ENCODE peak calls at places on chromosome 11, in nine cellular contexts. One of them, this sample, is unnamed.

GRCh38 chr11:110629594-110629993 is 82.6 kb downstream of the ARHGAP20 start:
- DNase-seq in fibroblast of pulmonary artery: no peak
- DNase-seq in fibroblast of the aortic adventitia: no peak
- DNase-seq in cardiac fibroblast: no peak
- DNase-seq in thoracic aorta: no peak
- DNase-seq in BE2C: no peak
- DNase-seq in GM06990: no peak
- DNase-seq in BJ: no peak
- DNase-seq in cardiac muscle cell: no peak
- DNase-seq in this sample: no peak

GRCh38 chr11:120235024-120235628 is 4.8 kb upstream of the POU2F3 start:
- DNase-seq in fibroblast of pulmonary artery: peak; percentile 68
- DNase-seq in fibroblast of the aortic adventitia: peak; percentile 56
- DNase-seq in cardiac fibroblast: peak; percentile 66
- DNase-seq in thoracic aorta: no peak
- DNase-seq in BE2C: peak; percentile 82
- DNase-seq in GM06990: peak; percentile 69
- DNase-seq in BJ: no peak
- DNase-seq in cardiac muscle cell: peak; percentile 82
- DNase-seq in this sample: peak; percentile 83

GRCh38 chr11:4957396-4957795 is 1.9 kb upstream of the OR51A2 start:
- DNase-seq in fibroblast of pulmonary artery: no peak
- DNase-seq in fibroblast of the aortic adventitia: no peak
- DNase-seq in cardiac fibroblast: no peak
- DNase-seq in thoracic aorta: no peak
- DNase-seq in BE2C: no peak
- DNase-seq in GM06990: no peak
- DNase-seq in BJ: no peak
- DNase-seq in cardiac muscle cell: no peak
- DNase-seq in this sample: no peak

GRCh38 chr11:72389116-72389515 is 45.2 kb downstream of the CLPB start:
- DNase-seq in fibroblast of pulmonary artery: no peak
- DNase-seq in fibroblast of the aortic adventitia: no peak
- DNase-seq in cardiac fibroblast: no peak
- DNase-seq in thoracic aorta: no peak
- DNase-seq in BE2C: no peak
- DNase-seq in GM06990: no peak
- DNase-seq in BJ: no peak
- DNase-seq in cardiac muscle cell: no peak
- DNase-seq in this sample: no peak

GRCh38 chr11:109486129-109486528 is 64.1 kb downstream of the C11orf87 start:
- DNase-seq in fibroblast of pulmonary artery: no peak
- DNase-seq in fibroblast of the aortic adventitia: no peak
- DNase-seq in cardiac fibroblast: no peak
- DNase-seq in thoracic aorta: no peak
- DNase-seq in BE2C: no peak
- DNase-seq in GM06990: no peak
- DNase-seq in BJ: no peak
- DNase-seq in cardiac muscle cell: no peak
- DNase-seq in this sample: no peak

GRCh38 chr11:134404485-134405341 is 7.3 kb downstream of the B3GAT1 start:
- DNase-seq in fibroblast of pulmonary artery: no peak
- DNase-seq in fibroblast of the aortic adventitia: no peak
- DNase-seq in cardiac fibroblast: no peak
- DNase-seq in thoracic aorta: no peak
- DNase-seq in BE2C: no peak
- DNase-seq in GM06990: no peak
- DNase-seq in BJ: no peak
- DNase-seq in cardiac muscle cell: no peak
- DNase-seq in this sample: no peak

GRCh38 chr11:27447288-27447914 is 25.2 kb downstream of the LGR4 start:
- DNase-seq in fibroblast of pulmonary artery: peak; percentile 61
- DNase-seq in fibroblast of the aortic adventitia: peak; percentile 73
- DNase-seq in cardiac fibroblast: peak; percentile 37
- DNase-seq in thoracic aorta: no peak
- DNase-seq in BE2C: no peak
- DNase-seq in GM06990: no peak
- DNase-seq in BJ: no peak
- DNase-seq in cardiac muscle cell: no peak
- DNase-seq in this sample: no peak

GRCh38 chr11:46273511-46274205 is 3.8 kb upstream of the CREB3L1 start:
- DNase-seq in fibroblast of pulmonary artery: peak; percentile 56
- DNase-seq in fibroblast of the aortic adventitia: peak; percentile 67
- DNase-seq in cardiac fibroblast: peak; percentile 66
- DNase-seq in thoracic aorta: no peak
- DNase-seq in BE2C: no peak
- DNase-seq in GM06990: no peak
- DNase-seq in BJ: no peak
- DNase-seq in cardiac muscle cell: no peak
- DNase-seq in this sample: no peak

GRCh38 chr11:83691387-83692088 is 405.4 kb upstream of the CCDC90B start:
- DNase-seq in fibroblast of pulmonary artery: peak; percentile 23
- DNase-seq in fibroblast of the aortic adventitia: peak; percentile 37
- DNase-seq in cardiac fibroblast: peak; percentile 57
- DNase-seq in thoracic aorta: no peak
- DNase-seq in BE2C: no peak
- DNase-seq in GM06990: no peak
- DNase-seq in BJ: no peak
- DNase-seq in cardiac muscle cell: peak; percentile 82
- DNase-seq in this sample: no peak

GRCh38 chr11:3942956-3943497 is 87.6 kb downstream of the STIM1 start:
- DNase-seq in fibroblast of pulmonary artery: peak; percentile 79
- DNase-seq in fibroblast of the aortic adventitia: peak; percentile 47
- DNase-seq in cardiac fibroblast: peak; percentile 49
- DNase-seq in thoracic aorta: no peak
- DNase-seq in BE2C: no peak
- DNase-seq in GM06990: no peak
- DNase-seq in BJ: no peak
- DNase-seq in cardiac muscle cell: no peak
- DNase-seq in this sample: no peak

GRCh38 chr11:117949062-117949461 is 19.9 kb upstream of the TMPRSS13 start:
- DNase-seq in fibroblast of pulmonary artery: no peak
- DNase-seq in fibroblast of the aortic adventitia: no peak
- DNase-seq in cardiac fibroblast: no peak
- DNase-seq in thoracic aorta: no peak
- DNase-seq in BE2C: no peak
- DNase-seq in GM06990: no peak
- DNase-seq in BJ: no peak
- DNase-seq in cardiac muscle cell: no peak
- DNase-seq in this sample: no peak

GRCh38 chr11:110505514-110506284 is 76.0 kb downstream of the FDX1 start:
- DNase-seq in fibroblast of pulmonary artery: no peak
- DNase-seq in fibroblast of the aortic adventitia: no peak
- DNase-seq in cardiac fibroblast: no peak
- DNase-seq in thoracic aorta: no peak
- DNase-seq in BE2C: no peak
- DNase-seq in GM06990: no peak
- DNase-seq in BJ: no peak
- DNase-seq in cardiac muscle cell: no peak
- DNase-seq in this sample: no peak

GRCh38 chr11:107397357-107397756 is 60.3 kb downstream of the CWF19L2 start:
- DNase-seq in fibroblast of pulmonary artery: no peak
- DNase-seq in fibroblast of the aortic adventitia: no peak
- DNase-seq in cardiac fibroblast: no peak
- DNase-seq in thoracic aorta: no peak
- DNase-seq in BE2C: no peak
- DNase-seq in GM06990: no peak
- DNase-seq in BJ: no peak
- DNase-seq in cardiac muscle cell: peak; percentile 18
- DNase-seq in this sample: no peak

GRCh38 chr11:7749456-7749855 is 43.2 kb upstream of the OVCH2 start:
- DNase-seq in fibroblast of pulmonary artery: peak; percentile 30
- DNase-seq in fibroblast of the aortic adventitia: peak; percentile 51
- DNase-seq in cardiac fibroblast: no peak
- DNase-seq in thoracic aorta: no peak
- DNase-seq in BE2C: no peak
- DNase-seq in GM06990: no peak
- DNase-seq in BJ: no peak
- DNase-seq in cardiac muscle cell: no peak
- DNase-seq in this sample: no peak

GRCh38 chr11:105611837-105612480 is 2.1 kb downstream of the GRIA4 start:
- DNase-seq in fibroblast of pulmonary artery: no peak
- DNase-seq in fibroblast of the aortic adventitia: no peak
- DNase-seq in cardiac fibroblast: no peak
- DNase-seq in thoracic aorta: no peak
- DNase-seq in BE2C: no peak
- DNase-seq in GM06990: no peak
- DNase-seq in BJ: no peak
- DNase-seq in cardiac muscle cell: peak; percentile 7
- DNase-seq in this sample: no peak

GRCh38 chr11:6565988-6566703 is 37.3 kb downstream of the RRP8 start:
- DNase-seq in fibroblast of pulmonary artery: no peak
- DNase-seq in fibroblast of the aortic adventitia: no peak
- DNase-seq in cardiac fibroblast: no peak
- DNase-seq in thoracic aorta: no peak
- DNase-seq in BE2C: no peak
- DNase-seq in GM06990: no peak
- DNase-seq in BJ: no peak
- DNase-seq in cardiac muscle cell: no peak
- DNase-seq in this sample: no peak

GRCh38 chr11:1783725-1784529 is 20.2 kb upstream of the CTSD start:
- DNase-seq in fibroblast of pulmonary artery: no peak
- DNase-seq in fibroblast of the aortic adventitia: no peak
- DNase-seq in cardiac fibroblast: no peak
- DNase-seq in thoracic aorta: no peak
- DNase-seq in BE2C: no peak
- DNase-seq in GM06990: no peak
- DNase-seq in BJ: no peak
- DNase-seq in cardiac muscle cell: no peak
- DNase-seq in this sample: no peak

GRCh38 chr11:57971272-57972012 is 52.2 kb upstream of the OR9Q1 start:
- DNase-seq in fibroblast of pulmonary artery: no peak
- DNase-seq in fibroblast of the aortic adventitia: no peak
- DNase-seq in cardiac fibroblast: no peak
- DNase-seq in thoracic aorta: no peak
- DNase-seq in BE2C: no peak
- DNase-seq in GM06990: no peak
- DNase-seq in BJ: no peak
- DNase-seq in cardiac muscle cell: no peak
- DNase-seq in this sample: no peak

GRCh38 chr11:56841210-56841810 is 92.8 kb upstream of the OR9G4 start:
- DNase-seq in fibroblast of pulmonary artery: peak; percentile 77
- DNase-seq in fibroblast of the aortic adventitia: peak; percentile 78
- DNase-seq in cardiac fibroblast: peak; percentile 77
- DNase-seq in thoracic aorta: no peak
- DNase-seq in BE2C: peak; percentile 34
- DNase-seq in GM06990: peak; percentile 6
- DNase-seq in BJ: peak; percentile 5
- DNase-seq in cardiac muscle cell: peak; percentile 79
- DNase-seq in this sample: peak; percentile 37

GRCh38 chr11:61507962-61508824 is at the start of gene LRRC10B:
- DNase-seq in fibroblast of pulmonary artery: no peak
- DNase-seq in fibroblast of the aortic adventitia: no peak
- DNase-seq in cardiac fibroblast: no peak
- DNase-seq in thoracic aorta: no peak
- DNase-seq in BE2C: peak; percentile 68
- DNase-seq in GM06990: no peak
- DNase-seq in BJ: no peak
- DNase-seq in cardiac muscle cell: peak; percentile 80
- DNase-seq in this sample: peak; percentile 45

DNA sequence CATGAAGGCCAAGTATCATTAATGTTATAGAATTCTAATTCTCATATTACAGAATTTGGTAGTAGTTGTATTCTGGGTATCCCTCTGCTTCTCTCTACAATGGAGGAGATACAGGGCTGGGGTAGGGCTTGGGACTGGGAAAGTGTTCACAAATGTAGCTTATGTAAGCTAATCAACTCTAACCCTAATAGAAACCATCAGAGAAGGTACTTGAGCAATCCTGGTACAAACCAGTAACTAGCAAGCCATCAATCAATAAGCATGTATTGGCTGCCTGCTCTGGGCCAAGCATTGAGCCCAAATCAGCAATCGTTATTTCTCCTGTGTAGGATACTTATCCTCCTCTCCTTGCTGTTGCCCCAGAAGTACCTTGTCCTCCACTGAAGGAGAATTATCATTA is 174.3 kb downstream of the PGR start:
- DNase-seq in fibroblast of pulmonary artery: no peak
- DNase-seq in fibroblast of the aortic adventitia: no peak
- DNase-seq in cardiac fibroblast: no peak
- DNase-seq in thoracic aorta: no peak
- DNase-seq in BE2C: no peak
- DNase-seq in GM06990: no peak
- DNase-seq in BJ: no peak
- DNase-seq in cardiac muscle cell: no peak
- DNase-seq in this sample: no peak
- TF ChIP-seq CTCF in fibroblast of pulmonary artery: no peak
- TF ChIP-seq CTCF in fibroblast of the aortic adventitia: no peak
- TF ChIP-seq CTCF in cardiac fibroblast: no peak
- TF ChIP-seq CTCF in thoracic aorta: no peak
- TF ChIP-seq CTCF in BE2C: no peak
- TF ChIP-seq CTCF in GM06990: no peak
- TF ChIP-seq CTCF in BJ: no peak
- TF ChIP-seq CTCF in cardiac muscle cell: no peak
- TF ChIP-seq CTCF in this sample: no peak

DNA sequence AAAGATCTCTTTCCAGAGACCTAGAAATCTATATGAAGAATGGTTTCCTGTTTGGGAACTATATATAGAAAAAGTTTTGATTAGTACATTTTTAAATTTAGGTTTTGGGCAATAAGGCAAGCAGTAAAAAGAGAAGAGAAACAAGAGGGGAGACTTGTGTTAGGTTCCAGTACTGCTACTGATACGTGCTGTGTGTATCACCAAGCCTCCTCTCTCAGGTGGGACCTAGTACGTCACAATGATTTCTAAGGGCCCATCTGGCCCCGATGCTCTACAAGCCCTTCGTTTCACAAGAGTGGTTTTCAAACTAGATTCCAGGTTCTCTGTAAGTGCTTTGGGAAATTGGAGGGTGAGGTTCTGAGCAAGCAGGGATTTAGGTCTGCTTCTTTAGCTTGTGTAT is 39.2 kb downstream of the USP35 start:
- DNase-seq in fibroblast of pulmonary artery: no peak
- DNase-seq in fibroblast of the aortic adventitia: no peak
- DNase-seq in cardiac fibroblast: no peak
- DNase-seq in thoracic aorta: no peak
- DNase-seq in BE2C: no peak
- DNase-seq in GM06990: peak; percentile 43
- DNase-seq in BJ: no peak
- DNase-seq in cardiac muscle cell: no peak
- DNase-seq in this sample: peak; percentile 51
- TF ChIP-seq CTCF in fibroblast of pulmonary artery: no peak
- TF ChIP-seq CTCF in fibroblast of the aortic adventitia: peak; percentile 3
- TF ChIP-seq CTCF in cardiac fibroblast: no peak
- TF ChIP-seq CTCF in thoracic aorta: no peak
- TF ChIP-seq CTCF in BE2C: no peak
- TF ChIP-seq CTCF in GM06990: no peak
- TF ChIP-seq CTCF in BJ: no peak
- TF ChIP-seq CTCF in cardiac muscle cell: no peak
- TF ChIP-seq CTCF in this sample: no peak

GRCh38 chr11:95145430-95146063 is 55.9 kb downstream of the ENDOD1 start:
- DNase-seq in fibroblast of pulmonary artery: no peak
- DNase-seq in fibroblast of the aortic adventitia: no peak
- DNase-seq in cardiac fibroblast: no peak
- DNase-seq in thoracic aorta: no peak
- DNase-seq in BE2C: no peak
- DNase-seq in GM06990: no peak
- DNase-seq in BJ: no peak
- DNase-seq in cardiac muscle cell: no peak
- DNase-seq in this sample: no peak
- TF ChIP-seq CTCF in fibroblast of pulmonary artery: no peak
- TF ChIP-seq CTCF in fibroblast of the aortic adventitia: no peak
- TF ChIP-seq CTCF in cardiac fibroblast: no peak
- TF ChIP-seq CTCF in thoracic aorta: no peak
- TF ChIP-seq CTCF in BE2C: no peak
- TF ChIP-seq CTCF in GM06990: no peak
- TF ChIP-seq CTCF in BJ: no peak
- TF ChIP-seq CTCF in cardiac muscle cell: no peak
- TF ChIP-seq CTCF in this sample: no peak

GRCh38 chr11:17481905-17482304 is 5.3 kb upstream of the ABCC8 start:
- DNase-seq in fibroblast of pulmonary artery: no peak
- DNase-seq in fibroblast of the aortic adventitia: no peak
- DNase-seq in cardiac fibroblast: no peak
- DNase-seq in thoracic aorta: no peak
- DNase-seq in BE2C: no peak
- DNase-seq in GM06990: no peak
- DNase-seq in BJ: no peak
- DNase-seq in cardiac muscle cell: no peak
- DNase-seq in this sample: no peak
- TF ChIP-seq CTCF in fibroblast of pulmonary artery: no peak
- TF ChIP-seq CTCF in fibroblast of the aortic adventitia: no peak
- TF ChIP-seq CTCF in cardiac fibroblast: no peak
- TF ChIP-seq CTCF in thoracic aorta: no peak
- TF ChIP-seq CTCF in BE2C: no peak
- TF ChIP-seq CTCF in GM06990: no peak
- TF ChIP-seq CTCF in BJ: no peak
- TF ChIP-seq CTCF in cardiac muscle cell: no peak
- TF ChIP-seq CTCF in this sample: no peak

This sample was measured in GM10248.